ENCODE peak calls at places on chromosomes 6 and 20, in eight cellular contexts. P is mesendoderm, E is PC-9, A is mesenchymal stem cell, U is Karpas-422, G is astrocyte, O is neuronal stem cell, I is neural progenitor cell. R is an unnamed sample.

GRCh38 chr6:110693296-110693695 is 122.0 kb downstream of the CDK19 start:
- DNase-seq in I (no peak), U (no peak), P (no peak), A (no peak), G (no peak), E (no peak), O (no peak), R (no peak)

GRCh38 chr6:30565772-30566171 is 5.5 kb upstream of the ABCF1 start:
- DNase-seq in O (no peak), U (no peak), G (no peak), A (peak; percentile 17), I (no peak), E (no peak), P (no peak), R (peak; percentile 32)

GRCh38 chr6:122736166-122736565 is 43.4 kb upstream of the FABP7 start:
- DNase-seq in I (no peak), O (no peak), U (no peak), A (no peak), G (no peak), P (no peak), E (no peak), R (no peak)

GRCh38 chr6:78131521-78131920 is 478.7 kb downstream of the MEI4 start:
- DNase-seq in E (no peak), P (no peak), I (no peak), A (no peak), U (no peak), O (no peak), G (no peak), R (peak; percentile 3)

GRCh38 chr20:33394718-33395117 is 6.6 kb downstream of the CDK5RAP1 start:
- DNase-seq in G (no peak), U (peak; percentile 54), P (no peak), I (no peak), A (no peak), E (no peak), O (no peak), R (no peak)

GRCh38 chr6:27863962-27864905 is 48.0 kb downstream of the OR2B2 start:
- DNase-seq in E (no peak), O (no peak), U (no peak), A (no peak), P (peak; percentile 26), G (no peak), I (no peak), R (no peak)

GRCh38 chr20:23257106-23257761 is 93.4 kb upstream of the NXT1 start:
- DNase-seq in A (peak; percentile 52), O (no peak), P (no peak), U (no peak), E (no peak), I (no peak), G (no peak), R (no peak)

GRCh38 chr6:127917766-127918165 is 16.9 kb upstream of the THEMIS start:
- DNase-seq in A (no peak), I (no peak), U (no peak), E (no peak), G (no peak), O (no peak), P (no peak), R (no peak)

GRCh38 chr20:43187476-43188233 is 2.1 kb downstream of the PTPRT start:
- DNase-seq in E (peak; percentile 75), G (peak; percentile 8), U (peak; percentile 93), P (peak; percentile 52), I (peak; percentile 77), O (peak; percentile 70), A (peak; percentile 30), R (peak; percentile 99)

GRCh38 chr6:166351715-166352285 is 9.5 kb upstream of the SFT2D1 start:
- DNase-seq in O (no peak), P (no peak), G (no peak), E (no peak), A (no peak), I (peak; percentile 41), U (peak; percentile 71), R (no peak)

GRCh38 chr6:52512199-52512598 is 64.7 kb downstream of the TRAM2 start:
- DNase-seq in P (no peak), A (peak; percentile 93), U (no peak), I (no peak), E (peak; percentile 40), G (peak; percentile 85), O (no peak), R (peak; percentile 89)

GRCh38 chr6:48859562-48859961 is 603.5 kb downstream of the MMUT start:
- DNase-seq in E (no peak), I (no peak), G (no peak), U (no peak), P (no peak), O (no peak), A (no peak), R (no peak)

GRCh38 chr6:53803081-53803860 is 8.5 kb downstream of the LRRC1 start:
- DNase-seq in E (no peak), P (no peak), G (peak; percentile 56), A (peak; percentile 44), O (no peak), I (no peak), U (no peak), R (peak; percentile 61)

GRCh38 chr20:62707981-62708521 is 585 bp upstream of the NTSR1 start:
- DNase-seq in A (no peak), G (no peak), P (peak; percentile 65), U (peak; percentile 53), O (no peak), I (peak; percentile 65), E (no peak), R (peak; percentile 93)

GRCh38 chr20:51125095-51125494 is 102.2 kb upstream of the KCNG1 start:
- DNase-seq in O (no peak), U (no peak), I (no peak), A (no peak), P (no peak), G (no peak), E (no peak), R (no peak)

GRCh38 chr20:51128198-51128597 is 105.3 kb upstream of the KCNG1 start:
- DNase-seq in P (no peak), E (no peak), A (peak; percentile 92), O (no peak), U (no peak), I (no peak), G (peak; percentile 88), R (peak; percentile 84)

GRCh38 chr20:51125774-51126173 is 102.9 kb upstream of the KCNG1 start:
- DNase-seq in E (no peak), O (no peak), I (no peak), A (no peak), G (no peak), P (no peak), U (no peak), R (no peak)

GRCh38 chr20:51127713-51128112 is 104.8 kb upstream of the KCNG1 start:
- DNase-seq in P (no peak), I (no peak), A (no peak), E (no peak), G (no peak), O (no peak), U (no peak), R (no peak)

DNA sequence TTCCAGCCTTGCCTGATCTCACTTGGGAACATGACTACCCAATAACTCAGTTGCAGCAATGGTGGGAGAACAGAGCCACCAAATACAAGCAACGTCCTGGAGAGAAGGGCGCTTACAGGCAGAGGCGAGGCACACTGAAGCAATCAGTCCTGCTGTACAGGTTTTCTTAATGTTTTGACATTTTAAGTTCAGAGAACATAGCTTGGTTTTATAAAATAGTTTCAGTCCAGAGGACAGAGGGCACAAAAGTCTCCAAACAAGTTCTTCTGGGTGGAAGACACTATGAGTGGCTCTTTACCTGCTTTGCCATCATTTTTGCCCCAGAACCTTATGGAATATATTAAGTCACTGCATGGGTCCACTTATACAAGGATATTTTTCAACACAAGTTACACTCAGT is 103.4 kb upstream of the KCNG1 start:
- DNase-seq in O (no peak), P (no peak), I (no peak), A (no peak), U (no peak), G (no peak), E (no peak), R (no peak)
- H3K4me1 ChIP-seq in O (peaks cover 4% of the 10 kb centered on the region), P (peaks cover 6% of the 10 kb centered on the region), I (peaks cover 11% of the 10 kb centered on the region), A (peaks cover 13% of the 10 kb centered on the region), U (no peaks in the 10 kb centered on the region), G (peaks cover 27% of the 10 kb centered on the region), E (peaks cover 65% of the 10 kb centered on the region), R (peaks cover 23% of the 10 kb centered on the region)

DNA sequence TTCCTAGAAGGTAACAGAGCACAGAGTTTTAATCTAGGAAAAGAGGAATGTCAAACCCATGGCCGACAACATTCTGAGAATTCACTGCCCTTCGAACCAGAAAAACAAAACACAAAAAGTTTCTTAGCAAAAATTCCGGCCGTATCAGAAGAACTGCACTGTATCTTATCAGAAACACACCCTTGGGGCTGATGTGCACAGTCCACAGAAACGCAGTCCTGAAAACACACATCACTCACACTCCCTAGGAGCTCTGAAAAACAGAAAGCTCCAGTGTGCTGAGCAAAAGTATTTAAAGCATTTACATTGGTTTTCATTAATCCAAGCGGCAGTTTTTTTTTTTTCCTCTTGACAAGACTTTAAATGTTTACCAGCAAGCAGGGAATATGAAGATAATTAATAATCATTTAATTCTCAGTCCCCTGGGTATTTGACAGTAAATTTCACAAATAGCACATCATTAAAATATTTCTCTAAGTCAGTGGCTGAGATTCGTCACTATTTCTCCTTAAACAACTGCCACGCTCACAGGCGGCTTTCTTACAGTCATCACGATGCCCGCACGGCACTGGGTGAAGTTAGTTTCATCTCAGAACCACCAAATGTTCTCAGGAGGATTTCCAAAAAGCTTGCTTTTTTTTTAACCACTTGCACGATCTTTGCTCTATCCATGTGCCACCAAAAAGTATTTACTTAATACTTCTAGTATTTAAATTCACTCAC is 13.3 kb downstream of the NFATC2 start:
- DNase-seq in E (no peak), I (no peak), P (no peak), O (no peak), G (peak; percentile 48), A (no peak), U (peak; percentile 70), R (peak; percentile 88)
- H3K4me3 ChIP-seq in E (no peak overlapping the region), I (no peak overlapping the region), P (no peak overlapping the region), O (no peak overlapping the region), G (no peak overlapping the region), A (no peak overlapping the region), U (peak overlapping the region; percentile 27), R (no peak overlapping the region)

DNA sequence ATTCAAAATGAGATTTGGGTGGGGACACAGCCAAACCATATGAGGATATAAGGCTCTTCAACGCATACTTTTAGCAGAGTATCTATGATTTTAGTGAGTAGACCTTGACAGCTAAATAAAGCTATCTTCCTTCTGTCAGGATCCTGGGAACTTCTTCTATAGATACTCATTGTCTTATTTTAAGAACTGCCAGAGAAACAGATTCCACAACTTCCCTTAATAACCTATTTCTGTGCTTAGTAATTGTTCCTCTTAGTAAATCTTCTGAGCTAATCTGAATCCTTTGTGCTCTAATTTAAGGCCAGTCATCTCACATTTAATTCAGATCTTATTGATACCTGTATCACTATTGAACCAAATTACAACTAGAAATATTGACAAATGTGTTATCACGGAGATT is 64.0 kb upstream of the CEP85L start:
- DNase-seq in A (no peak), U (no peak), I (no peak), P (no peak), G (no peak), E (no peak), O (no peak), R (no peak)
- H3K4me2 ChIP-seq in A (no peak overlapping the region), U (no peak overlapping the region), I (no peak overlapping the region), P (no peak overlapping the region), G (no peak overlapping the region), E (no peak overlapping the region), O (no peak overlapping the region), R (no peak overlapping the region)

GRCh38 chr20:45363611-45364492 is 896 bp downstream of the SYS1 start:
- DNase-seq in A (no peak), P (no peak), U (peak; percentile 54), I (no peak), E (no peak), O (no peak), G (no peak), R (peak; percentile 56)
- H3K4me1 ChIP-seq in A (peaks cover 14% of the 10 kb centered on the region), P (peaks cover 5% of the 10 kb centered on the region), U (peaks cover 36% of the 10 kb centered on the region), I (peaks cover 14% of the 10 kb centered on the region), E (peaks cover 21% of the 10 kb centered on the region), O (peaks cover 5% of the 10 kb centered on the region), G (peaks cover 29% of the 10 kb centered on the region), R (peaks cover 33% of the 10 kb centered on the region)

R was measured in osteoblast.